ENCODE peak calls at places on chromosomes 13 and 19, in six cellular contexts. One of them, this sample, is unnamed.

GRCh38 chr13:42354246-42355117 is 82.5 kb downstream of the AKAP11 start:
- DNase-seq in cardiac fibroblast: peak; percentile 67
- DNase-seq in epithelial cell of proximal tubule: no peak
- DNase-seq in HFFc6: peak; percentile 47
- DNase-seq in left ventricle myocardium inferior: no peak
- DNase-seq in GM23338: peak; percentile 19
- DNase-seq in this sample: peak; percentile 68

GRCh38 chr19:5102520-5102919 is 133.6 kb downstream of the KDM4B start:
- DNase-seq in cardiac fibroblast: no peak
- DNase-seq in HFFc6: no peak
- DNase-seq in left ventricle myocardium inferior: no peak
- DNase-seq in GM23338: no peak
- DNase-seq in epithelial cell of proximal tubule: no peak
- DNase-seq in this sample: no peak

GRCh38 chr13:27182844-27183497 is 11.4 kb upstream of the USP12 start:
- DNase-seq in GM23338: no peak
- DNase-seq in cardiac fibroblast: peak; percentile 83
- DNase-seq in epithelial cell of proximal tubule: peak; percentile 69
- DNase-seq in HFFc6: peak; percentile 96
- DNase-seq in left ventricle myocardium inferior: peak; percentile 58
- DNase-seq in this sample: no peak

GRCh38 chr19:42272989-42273406 is 3.9 kb downstream of the CIC start:
- DNase-seq in epithelial cell of proximal tubule: no peak
- DNase-seq in cardiac fibroblast: no peak
- DNase-seq in GM23338: no peak
- DNase-seq in left ventricle myocardium inferior: no peak
- DNase-seq in HFFc6: no peak
- DNase-seq in this sample: no peak

GRCh38 chr19:33396701-33397535 is 23.4 kb downstream of the CEBPG start:
- DNase-seq in epithelial cell of proximal tubule: no peak
- DNase-seq in GM23338: peak; percentile 60
- DNase-seq in cardiac fibroblast: peak; percentile 63
- DNase-seq in HFFc6: no peak
- DNase-seq in left ventricle myocardium inferior: peak; percentile 24
- DNase-seq in this sample: no peak

GRCh38 chr13:21047591-21048282 is 13.6 kb downstream of the LATS2 start:
- DNase-seq in left ventricle myocardium inferior: no peak
- DNase-seq in GM23338: no peak
- DNase-seq in HFFc6: no peak
- DNase-seq in cardiac fibroblast: no peak
- DNase-seq in epithelial cell of proximal tubule: no peak
- DNase-seq in this sample: no peak

GRCh38 chr19:36488118-36488815 is 1.1 kb downstream of the ZNF566 start:
- DNase-seq in GM23338: no peak
- DNase-seq in cardiac fibroblast: no peak
- DNase-seq in epithelial cell of proximal tubule: no peak
- DNase-seq in left ventricle myocardium inferior: no peak
- DNase-seq in HFFc6: peak; percentile 57
- DNase-seq in this sample: no peak

GRCh38 chr13:113937073-113937472 is 36.8 kb downstream of the C13orf46 start:
- DNase-seq in cardiac fibroblast: no peak
- DNase-seq in GM23338: no peak
- DNase-seq in HFFc6: no peak
- DNase-seq in left ventricle myocardium inferior: no peak
- DNase-seq in epithelial cell of proximal tubule: no peak
- DNase-seq in this sample: no peak

GRCh38 chr13:72567566-72567965 is 159.9 kb downstream of the MZT1 start:
- DNase-seq in HFFc6: no peak
- DNase-seq in epithelial cell of proximal tubule: no peak
- DNase-seq in cardiac fibroblast: no peak
- DNase-seq in left ventricle myocardium inferior: no peak
- DNase-seq in GM23338: peak; percentile 40
- DNase-seq in this sample: no peak
- TF ChIP-seq CTCF in HFFc6: no peak
- TF ChIP-seq CTCF in epithelial cell of proximal tubule: peak; percentile 14
- TF ChIP-seq CTCF in cardiac fibroblast: no peak
- TF ChIP-seq CTCF in left ventricle myocardium inferior: no peak
- TF ChIP-seq CTCF in GM23338: peak; percentile 52
- TF ChIP-seq CTCF in this sample: no peak

DNA sequence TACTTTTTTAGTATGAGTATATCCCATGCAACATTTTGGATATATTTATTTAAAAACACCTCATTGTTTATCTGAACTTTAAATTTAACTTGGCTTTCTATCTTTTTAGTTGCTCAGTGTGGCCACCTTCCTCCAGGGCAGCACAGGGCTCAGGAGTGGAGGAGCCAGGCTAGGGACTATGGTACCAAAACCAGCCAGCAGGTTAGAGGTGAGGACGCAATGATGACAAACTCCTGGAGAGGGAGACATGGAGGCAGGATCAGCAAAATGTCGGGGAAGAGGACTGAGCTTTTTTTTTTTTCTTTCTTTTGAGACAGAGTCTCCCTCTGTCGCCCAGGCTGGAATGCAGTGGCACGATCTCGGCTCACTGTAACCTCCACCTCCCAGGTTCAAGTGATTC is 29.6 kb upstream of the CALM3 start:
- DNase-seq in GM23338: peak; percentile 91
- DNase-seq in left ventricle myocardium inferior: no peak
- DNase-seq in HFFc6: peak; percentile 7
- DNase-seq in cardiac fibroblast: peak; percentile 31
- DNase-seq in epithelial cell of proximal tubule: no peak
- DNase-seq in this sample: peak; percentile 34
- TF ChIP-seq CTCF in GM23338: peak; percentile 55
- TF ChIP-seq CTCF in left ventricle myocardium inferior: no peak
- TF ChIP-seq CTCF in HFFc6: peak; percentile 42
- TF ChIP-seq CTCF in cardiac fibroblast: peak; percentile 20
- TF ChIP-seq CTCF in epithelial cell of proximal tubule: peak; percentile 40
- TF ChIP-seq CTCF in this sample: peak; percentile 19

GRCh38 chr19:16970821-16971220 is 55.8 kb downstream of the CPAMD8 start:
- DNase-seq in epithelial cell of proximal tubule: no peak
- DNase-seq in left ventricle myocardium inferior: no peak
- DNase-seq in HFFc6: no peak
- DNase-seq in GM23338: peak; percentile 21
- DNase-seq in cardiac fibroblast: no peak
- DNase-seq in this sample: no peak

DNA sequence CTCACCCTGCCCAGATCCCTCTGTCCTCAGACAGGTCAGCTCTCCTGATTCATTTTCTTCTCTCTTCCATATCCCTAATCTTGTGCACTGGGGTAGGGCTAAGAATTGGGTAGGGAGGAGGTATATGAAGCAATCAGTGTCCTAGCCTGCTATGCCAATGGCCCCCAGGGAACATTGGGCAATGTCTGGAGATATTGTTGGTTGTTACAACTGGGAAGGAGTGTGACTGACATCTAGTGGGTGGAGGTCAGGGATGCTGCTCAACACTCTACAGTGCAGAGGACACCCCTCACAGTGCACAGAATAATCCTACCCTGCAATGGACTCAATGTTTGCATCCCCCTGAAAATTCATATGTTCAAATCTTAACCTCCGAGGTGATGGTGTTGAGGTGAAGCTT is 57.5 kb downstream of the CPAMD8 start:
- DNase-seq in GM23338: peak; percentile 28
- DNase-seq in cardiac fibroblast: peak; percentile 49
- DNase-seq in HFFc6: no peak
- DNase-seq in left ventricle myocardium inferior: no peak
- DNase-seq in epithelial cell of proximal tubule: no peak
- DNase-seq in this sample: peak; percentile 12
- TF ChIP-seq CTCF in GM23338: peak; percentile 24
- TF ChIP-seq CTCF in cardiac fibroblast: peak; percentile 44
- TF ChIP-seq CTCF in HFFc6: peak; percentile 14
- TF ChIP-seq CTCF in left ventricle myocardium inferior: peak; percentile 10
- TF ChIP-seq CTCF in epithelial cell of proximal tubule: peak; percentile 10
- TF ChIP-seq CTCF in this sample: no peak

DNA sequence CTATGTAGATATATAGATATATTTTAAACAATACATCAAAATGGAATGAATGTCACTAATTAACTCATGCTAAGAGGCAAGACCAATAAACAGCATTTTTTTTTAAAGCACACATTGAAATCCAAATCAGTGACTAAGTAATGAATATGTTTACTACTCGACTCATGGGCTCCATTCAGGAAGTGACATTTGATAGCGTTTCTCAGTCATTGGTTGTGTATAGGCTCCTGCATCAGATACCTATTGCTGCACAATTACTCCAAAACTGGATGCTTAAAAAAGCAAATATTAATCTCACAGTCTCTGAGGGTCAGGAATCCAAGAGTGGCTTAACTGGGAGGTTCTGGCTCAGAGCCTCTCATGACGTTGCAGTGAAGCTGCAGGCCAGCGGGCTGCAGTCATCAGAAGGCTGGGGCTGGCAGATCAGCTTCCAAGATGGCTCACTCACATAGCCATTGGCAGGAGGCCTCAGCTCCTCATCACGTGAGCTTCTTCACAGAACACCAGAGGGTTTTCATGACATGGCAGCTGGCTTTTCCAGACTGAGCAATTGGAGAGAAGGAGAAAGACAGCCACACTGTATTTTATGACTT is 525.1 kb upstream of the NBEA start:
- DNase-seq in GM23338: peak; percentile 1
- DNase-seq in cardiac fibroblast: peak; percentile 68
- DNase-seq in epithelial cell of proximal tubule: peak; percentile 40
- DNase-seq in left ventricle myocardium inferior: peak; percentile 71
- DNase-seq in HFFc6: peak; percentile 81
- DNase-seq in this sample: no peak
- TF ChIP-seq CTCF in GM23338: no peak
- TF ChIP-seq CTCF in cardiac fibroblast: no peak
- TF ChIP-seq CTCF in epithelial cell of proximal tubule: no peak
- TF ChIP-seq CTCF in left ventricle myocardium inferior: no peak
- TF ChIP-seq CTCF in HFFc6: no peak
- TF ChIP-seq CTCF in this sample: no peak

GRCh38 chr13:87674143-87674772 is 3.1 kb downstream of the SLITRK5 start:
- DNase-seq in HFFc6: no peak
- DNase-seq in left ventricle myocardium inferior: no peak
- DNase-seq in cardiac fibroblast: no peak
- DNase-seq in GM23338: peak; percentile 48
- DNase-seq in epithelial cell of proximal tubule: no peak
- DNase-seq in this sample: no peak

GRCh38 chr13:87671824-87672603 is 843 bp downstream of the SLITRK5 start:
- DNase-seq in epithelial cell of proximal tubule: no peak
- DNase-seq in cardiac fibroblast: no peak
- DNase-seq in HFFc6: no peak
- DNase-seq in GM23338: peak; percentile 58
- DNase-seq in left ventricle myocardium inferior: no peak
- DNase-seq in this sample: no peak

GRCh38 chr13:87667686-87668085 is 3.5 kb upstream of the SLITRK5 start:
- DNase-seq in HFFc6: no peak
- DNase-seq in cardiac fibroblast: no peak
- DNase-seq in epithelial cell of proximal tubule: no peak
- DNase-seq in GM23338: no peak
- DNase-seq in left ventricle myocardium inferior: no peak
- DNase-seq in this sample: no peak

GRCh38 chr13:87669379-87669978 is 1.7 kb upstream of the SLITRK5 start:
- DNase-seq in epithelial cell of proximal tubule: no peak
- DNase-seq in cardiac fibroblast: peak; percentile 20
- DNase-seq in HFFc6: peak; percentile 20
- DNase-seq in GM23338: peak; percentile 76
- DNase-seq in left ventricle myocardium inferior: no peak
- DNase-seq in this sample: peak; percentile 19

DNA sequence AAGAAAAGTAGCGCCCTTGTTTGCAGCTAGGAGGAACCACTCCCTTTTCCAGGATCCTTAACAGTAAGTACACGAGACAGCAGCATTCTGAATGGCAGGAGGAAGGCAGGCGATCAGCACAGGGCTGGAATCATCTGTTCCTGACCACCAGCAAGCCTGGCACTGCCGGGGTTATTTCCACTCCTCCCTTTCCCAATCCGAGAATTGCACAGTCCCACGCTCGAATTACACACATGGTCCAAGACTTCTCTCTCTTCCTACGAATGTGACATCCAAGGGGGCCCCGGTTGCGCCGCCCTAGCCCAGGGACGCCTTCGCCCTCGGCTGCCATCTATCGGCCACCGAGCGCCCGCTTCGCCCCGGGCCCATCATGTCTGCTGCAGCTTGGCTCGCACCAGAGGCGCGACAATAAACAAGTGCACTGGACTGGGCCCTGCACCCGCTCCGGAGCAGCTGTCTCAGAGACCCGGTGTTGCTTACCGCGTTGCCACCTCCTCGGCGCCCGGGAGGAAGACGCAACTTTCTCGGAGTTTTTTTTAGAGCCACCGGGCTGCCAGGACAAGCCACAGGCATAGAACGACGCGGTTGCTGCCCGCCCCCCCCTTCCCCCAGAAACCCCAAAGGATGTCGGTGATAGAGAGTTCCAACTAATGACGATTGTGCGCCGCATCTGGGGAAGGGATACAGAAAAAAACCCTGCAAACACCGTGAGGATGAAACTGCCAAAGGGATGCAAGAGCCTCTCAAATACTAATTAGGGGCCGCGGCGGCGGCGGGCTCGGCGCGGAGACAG is at the start of gene SLITRK5:
- DNase-seq in epithelial cell of proximal tubule: peak; percentile 39
- DNase-seq in left ventricle myocardium inferior: peak; percentile 67
- DNase-seq in HFFc6: peak; percentile 19
- DNase-seq in cardiac fibroblast: peak; percentile 47
- DNase-seq in GM23338: peak; percentile 85
- DNase-seq in this sample: peak; percentile 73
- TF ChIP-seq CTCF in epithelial cell of proximal tubule: peak; percentile 82
- TF ChIP-seq CTCF in left ventricle myocardium inferior: peak; percentile 83
- TF ChIP-seq CTCF in HFFc6: peak; percentile 79
- TF ChIP-seq CTCF in cardiac fibroblast: peak; percentile 82
- TF ChIP-seq CTCF in GM23338: peak; percentile 75
- TF ChIP-seq CTCF in this sample: peak; percentile 62

DNA sequence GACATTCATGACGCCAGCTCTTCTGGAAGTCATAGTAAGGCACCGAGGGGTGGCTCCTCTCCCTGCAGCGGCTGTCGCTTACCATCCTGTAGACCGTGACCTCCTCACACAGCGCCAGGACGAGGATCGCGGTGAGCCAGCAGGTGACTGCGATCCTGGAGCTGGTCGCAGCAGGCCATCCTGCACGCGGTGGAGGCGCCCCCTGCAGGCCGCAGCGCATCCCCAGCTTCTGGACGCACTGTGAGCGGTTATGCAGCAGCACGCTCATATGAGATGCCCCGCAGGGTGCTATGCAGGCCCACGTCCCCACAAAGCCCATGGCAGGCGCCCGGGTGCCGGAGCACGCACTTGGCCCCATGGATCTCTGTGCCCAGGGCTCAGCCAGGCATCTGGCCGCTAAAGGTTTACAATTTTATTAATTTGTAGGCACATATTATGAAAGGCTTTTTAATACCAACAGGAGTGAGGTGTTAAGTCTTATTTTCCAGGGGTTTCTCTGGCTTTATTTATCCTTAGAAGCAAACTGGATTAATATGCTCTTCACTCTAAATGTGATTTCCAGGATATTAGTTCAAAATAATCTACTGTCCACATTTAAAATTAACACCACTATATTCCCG is 35.6 kb upstream of the PSPC1 start:
- DNase-seq in epithelial cell of proximal tubule: no peak
- DNase-seq in cardiac fibroblast: peak; percentile 43
- DNase-seq in GM23338: peak; percentile 92
- DNase-seq in left ventricle myocardium inferior: peak; percentile 32
- DNase-seq in HFFc6: no peak
- DNase-seq in this sample: peak; percentile 47
- TF ChIP-seq CTCF in epithelial cell of proximal tubule: peak; percentile 69
- TF ChIP-seq CTCF in cardiac fibroblast: peak; percentile 50
- TF ChIP-seq CTCF in GM23338: peak; percentile 90
- TF ChIP-seq CTCF in left ventricle myocardium inferior: peak; percentile 53
- TF ChIP-seq CTCF in HFFc6: peak; percentile 73
- TF ChIP-seq CTCF in this sample: peak; percentile 69

This sample was measured in activated CD8-positive, alpha-beta T cell treated with anti-CD3 and anti-CD28 coated beads for 36 hours.